ENCODE peak calls at places on chromosome 21, in nine cellular contexts. Z is activated gamma-delta T cell treated with anti-CD3 and anti-CD28 coated beads, Interleukin-2, amount 50 U/mL, for 16 hours; Q is NCI-H345; W is brain microvascular endothelial cell; T is T-helper 2 cell; P is stimulated activated CD4-positive, alpha-beta T cell treated with anti-CD3 and anti-CD28 coated beads, Interleukin-4, amount 100 ng/mL, for 4 hours; R is progenitor cell of endocrine pancreas; O is nephron progenitor cell; H is type B pancreatic cell. X is an unnamed sample.

GRCh38 chr21:33075128-33075527 is 5.2 kb downstream of the OLIG1 start:
- DNase-seq in R (no peak), Z (no peak), P (no peak), T (no peak), Q (no peak), H (no peak), W (no peak), O (no peak), X (no peak)

GRCh38 chr21:41766051-41766882 is 585 bp downstream of the RIPK4 start:
- DNase-seq in O (peak; percentile 49), Q (no peak), P (no peak), W (no peak), Z (no peak), T (no peak), R (no peak), H (no peak), X (no peak)

GRCh38 chr21:35099310-35099709 is 50.2 kb upstream of the RUNX1 start:
- DNase-seq in R (no peak), W (no peak), H (no peak), Q (no peak), Z (no peak), O (no peak), P (no peak), T (no peak), X (no peak)

GRCh38 chr21:33894736-33895288 is 20.8 kb downstream of the ATP5PO start:
- DNase-seq in Z (peak; percentile 50), Q (peak; percentile 77), R (peak; percentile 60), T (peak; percentile 15), W (peak; percentile 90), O (peak; percentile 81), H (peak; percentile 84), P (peak; percentile 71), X (peak; percentile 76)

GRCh38 chr21:20997633-20998455 is at the start of gene NCAM2:
- DNase-seq in Q (peak; percentile 84), P (peak; percentile 48), R (peak; percentile 59), T (peak; percentile 33), Z (peak; percentile 39), O (peak; percentile 84), W (peak; percentile 10), H (peak; percentile 83), X (peak; percentile 41)

GRCh38 chr21:28636988-28637691 is 355.5 kb downstream of the LTN1 start:
- DNase-seq in P (no peak), R (no peak), T (no peak), Z (no peak), W (peak; percentile 93), H (no peak), O (no peak), Q (no peak), X (no peak)

GRCh38 chr21:14842641-14843040 is 222.2 kb downstream of the NRIP1 start:
- DNase-seq in H (no peak), T (no peak), Z (no peak), O (no peak), Q (no peak), W (no peak), P (no peak), R (no peak), X (no peak)

GRCh38 chr21:17527240-17527639 is 14.4 kb downstream of the CXADR start:
- DNase-seq in R (no peak), P (no peak), T (no peak), O (no peak), H (no peak), Z (no peak), Q (no peak), W (peak; percentile 64), X (no peak)

GRCh38 chr21:33828577-33828976 is 87.0 kb downstream of the ATP5PO start:
- DNase-seq in Z (no peak), H (no peak), W (no peak), R (no peak), P (no peak), O (no peak), T (no peak), Q (no peak), X (no peak)

GRCh38 chr21:38716942-38717341 is 88.8 kb upstream of the ETS2 start:
- DNase-seq in H (no peak), R (no peak), Z (no peak), P (no peak), W (peak; percentile 24), T (no peak), Q (no peak), O (no peak), X (no peak)

GRCh38 chr21:37710555-37711293 is 205.5 kb downstream of the KCNJ6 start:
- DNase-seq in P (no peak), W (peak; percentile 12), T (no peak), O (no peak), H (no peak), Q (peak; percentile 56), R (no peak), Z (no peak), X (no peak)

GRCh38 chr21:46110499-46111192 is 12.7 kb downstream of the COL6A2 start:
- DNase-seq in W (no peak), Q (no peak), Z (no peak), O (no peak), P (no peak), T (no peak), R (peak; percentile 3), H (peak; percentile 60), X (peak; percentile 14)

GRCh38 chr21:39924577-39925308 is 57.5 kb downstream of the PCP4 start:
- DNase-seq in T (no peak), P (no peak), Z (no peak), W (no peak), H (no peak), Q (no peak), R (no peak), O (no peak), X (no peak)